ENCODE peak calls at places on chromosomes 2 and 18, in seven cellular contexts. Y, Q, G, T, Z, W and O are unnamed samples.

GRCh38 chr18:35355140-35355618 is 11.0 kb upstream of the ZNF24 start:
- DNase-seq in Y (peak), Q (peak), G (peak), T (peak), Z (peak), W (peak), O (peak)

GRCh38 chr18:46624127-46624526 is 32.9 kb downstream of the LOXHD1 start:
- DNase-seq in Y (no peak), Q (no peak), G (no peak), T (no peak), Z (no peak), W (no peak), O (peak)

GRCh38 chr2:202555354-202555753 is 79.4 kb upstream of the FAM117B start:
- DNase-seq in Y (no peak), Q (no peak), G (no peak), T (peak), Z (no peak), W (no peak), O (peak)

GRCh38 chr18:74148543-74149070 is 284 bp downstream of the TIMM21 start:
- DNase-seq in Y (no peak), Q (no peak), G (no peak), T (no peak), Z (no peak), W (no peak), O (no peak)

GRCh38 chr2:216081487-216082387 is at the start of the genes PECR and TMEM169:
- DNase-seq in Y (peak), Q (peak), G (peak), T (peak), Z (peak), W (peak), O (peak)

GRCh38 chr18:47387864-47388263 is 136.4 kb upstream of the SKOR2 start:
- DNase-seq in Y (no peak), Q (no peak), G (no peak), T (no peak), Z (no peak), W (no peak), O (no peak)

GRCh38 chr2:100655936-100656534 is 93.2 kb downstream of the PDCL3 start:
- DNase-seq in Y (no peak), Q (no peak), G (no peak), T (no peak), Z (no peak), W (no peak), O (no peak)

GRCh38 chr18:62386616-62387015 is 61.5 kb downstream of the TNFRSF11A start:
- DNase-seq in Y (no peak), Q (no peak), G (no peak), T (no peak), Z (no peak), W (no peak), O (no peak)

GRCh38 chr2:236546561-236546961 is 23.1 kb upstream of the ACKR3 start:
- DNase-seq in Y (peak), Q (no peak), G (no peak), T (no peak), Z (no peak), W (no peak), O (peak)

GRCh38 chr2:197929008-197929885 is 124.9 kb downstream of the PLCL1 start:
- DNase-seq in Y (no peak), Q (no peak), G (no peak), T (no peak), Z (no peak), W (no peak), O (no peak)

GRCh38 chr2:21404827-21405625 is 281.3 kb downstream of the TDRD15 start:
- DNase-seq in Y (no peak), Q (no peak), G (no peak), T (no peak), Z (no peak), W (no peak), O (no peak)

GRCh38 chr18:23067236-23067635 is 68.0 kb upstream of the CABLES1 start:
- DNase-seq in Y (peak), Q (no peak), G (no peak), T (peak), Z (no peak), W (peak), O (peak)

GRCh38 chr2:55421326-55421725 is 1.7 kb upstream of the CCDC88A start:
- DNase-seq in Y (no peak), Q (no peak), G (no peak), T (no peak), Z (no peak), W (no peak), O (no peak)

GRCh38 chr2:46855805-46856204 is 59.8 kb downstream of the MCFD2 start:
- DNase-seq in Y (no peak), Q (no peak), G (no peak), T (no peak), Z (no peak), W (no peak), O (no peak)

GRCh38 chr2:225668606-225669266 is 269.2 kb downstream of the NYAP2 start:
- DNase-seq in Y (peak), Q (peak), G (no peak), T (peak), Z (no peak), W (no peak), O (peak)

GRCh38 chr2:181240844-181241243 is 216.3 kb upstream of the ITGA4 start:
- DNase-seq in Y (no peak), Q (no peak), G (no peak), T (no peak), Z (no peak), W (no peak), O (no peak)

GRCh38 chr2:189849550-189849949 is 65.3 kb downstream of the PMS1 start:
- DNase-seq in Y (no peak), Q (no peak), G (no peak), T (no peak), Z (no peak), W (no peak), O (no peak)

GRCh38 chr2:50787636-50788035 is 244.3 kb downstream of the NRXN1 start:
- DNase-seq in Y (no peak), Q (no peak), G (no peak), T (no peak), Z (no peak), W (no peak), O (no peak)

GRCh38 chr2:47160207-47160606 is 5.1 kb upstream of the STPG4 start:
- DNase-seq in Y (no peak), Q (no peak), G (no peak), T (no peak), Z (no peak), W (no peak), O (no peak)

GRCh38 chr18:62324355-62324828 is 718 bp upstream of the TNFRSF11A start:
- DNase-seq in Y (peak), Q (no peak), G (no peak), T (no peak), Z (no peak), W (no peak), O (no peak)

GRCh38 chr2:30293303-30293912 is 62.1 kb downstream of the LBH start:
- DNase-seq in Y (peak), Q (peak), G (no peak), T (peak), Z (no peak), W (no peak), O (peak)

GRCh38 chr2:88350641-88351601 is 101.6 kb downstream of the FOXI3 start:
- DNase-seq in Y (peak), Q (peak), G (peak), T (peak), Z (peak), W (peak), O (peak)

GRCh38 chr2:134900151-134900550 is 18.5 kb upstream of the CCNT2 start:
- DNase-seq in Y (no peak), Q (no peak), G (no peak), T (peak), Z (no peak), W (no peak), O (no peak)

GRCh38 chr2:197090713-197091367 is 164.3 kb upstream of the PGAP1 start:
- DNase-seq in Y (no peak), Q (no peak), G (no peak), T (no peak), Z (no peak), W (no peak), O (no peak)

GRCh38 chr2:55839182-55839819 is 84.3 kb downstream of the EFEMP1 start:
- DNase-seq in Y (no peak), Q (no peak), G (no peak), T (peak), Z (no peak), W (peak), O (no peak)

GRCh38 chr2:136255648-136256461 is 137.9 kb upstream of the CXCR4 start:
- DNase-seq in Y (peak), Q (no peak), G (no peak), T (no peak), Z (no peak), W (no peak), O (no peak)

DNA sequence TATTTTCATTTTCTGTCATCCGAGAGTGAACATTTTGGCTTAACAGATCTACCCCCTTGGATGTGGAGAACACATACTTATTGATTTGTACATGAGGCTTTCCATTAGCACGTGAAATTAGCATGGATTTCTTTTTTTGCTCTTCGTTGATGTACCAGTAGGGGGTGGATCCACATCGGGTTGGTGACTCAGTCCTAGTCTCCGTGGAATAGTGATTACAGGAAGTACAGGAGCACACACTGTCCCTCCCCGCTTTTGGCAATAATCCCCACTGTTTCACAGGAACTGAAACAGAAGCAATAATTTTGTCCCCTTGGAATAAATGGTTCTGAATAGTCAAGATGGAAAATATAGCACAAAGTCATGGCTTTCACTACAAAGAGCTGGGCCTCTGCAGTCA is 229.0 kb downstream of the GALR1 start:
- DNase-seq in Y (no peak), Q (no peak), G (no peak), T (no peak), Z (peak), W (no peak), O (no peak)
- TF ChIP-seq CTCF in Y (no peak), Q (peak), G (no peak), T (no peak), Z (peak), W (no peak), O (no peak)

GRCh38 chr18:13811993-13812392 is 12.0 kb upstream of the MC5R start:
- DNase-seq in Y (no peak), Q (no peak), G (no peak), T (no peak), Z (no peak), W (no peak), O (no peak)
- TF ChIP-seq CTCF in Y (no peak), Q (peak), G (no peak), T (no peak), Z (no peak), W (no peak), O (no peak)

GRCh38 chr2:185215497-185215896 is 523.1 kb upstream of the FSIP2 start:
- DNase-seq in Y (no peak), Q (no peak), G (no peak), T (no peak), Z (no peak), W (no peak), O (no peak)
- TF ChIP-seq CTCF in Y (no peak), Q (no peak), G (no peak), T (no peak), Z (no peak), W (no peak), O (no peak)

GRCh38 chr18:9792565-9793226 is 84.6 kb downstream of the RAB31 start:
- DNase-seq in Y (peak), Q (no peak), G (peak), T (no peak), Z (no peak), W (no peak), O (peak)
- TF ChIP-seq CTCF in Y (peak), Q (peak), G (peak), T (peak), Z (peak), W (no peak), O (peak)

DNA sequence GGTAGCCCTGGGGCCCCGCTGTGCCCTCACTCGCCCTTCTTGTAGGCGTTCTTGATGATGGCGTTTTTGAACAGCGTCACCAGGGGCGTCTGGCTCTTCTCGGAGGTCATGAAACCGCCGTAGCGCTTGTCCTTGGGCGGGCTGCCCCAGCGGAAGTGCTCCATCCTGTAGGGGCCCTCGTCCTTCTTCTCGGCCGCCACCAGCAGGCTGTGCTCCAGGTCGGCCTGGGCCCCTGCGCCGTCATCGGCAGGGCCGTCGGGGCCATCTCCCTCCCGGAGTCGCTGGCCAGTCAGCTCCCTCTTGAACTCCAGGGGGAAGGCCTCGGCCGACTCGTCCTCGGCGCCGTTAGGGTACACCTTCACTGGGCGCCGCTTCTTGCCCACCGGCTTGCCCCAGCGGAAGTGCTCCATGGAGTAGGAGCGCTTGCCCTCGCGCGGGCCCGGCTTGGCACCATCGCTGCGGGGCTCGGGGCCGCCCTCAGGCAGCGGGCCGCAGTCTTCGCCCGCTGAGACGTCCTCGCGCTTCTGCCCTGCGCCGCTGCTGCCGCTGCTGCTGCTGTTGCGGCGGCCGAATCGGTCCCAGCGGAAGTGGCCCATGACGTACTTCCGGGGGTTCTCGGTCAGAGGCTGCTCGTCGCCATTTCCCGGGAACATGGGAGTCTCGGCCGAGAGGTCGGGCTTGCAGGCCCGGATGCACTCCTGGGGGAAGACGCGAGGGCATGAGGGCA is 7.2 kb downstream of the POMC start:
- DNase-seq in Y (peak), Q (no peak), G (peak), T (peak), Z (peak), W (peak), O (peak)
- TF ChIP-seq CTCF in Y (no peak), Q (no peak), G (no peak), T (no peak), Z (no peak), W (no peak), O (no peak)

GRCh38 chr2:95276888-95277245 is 2.6 kb downstream of the PROM2 start:
- DNase-seq in Y (no peak), Q (no peak), G (no peak), T (no peak), Z (no peak), W (no peak), O (no peak)

GRCh38 chr2:95278051-95278471 is 3.8 kb downstream of the PROM2 start:
- DNase-seq in Y (no peak), Q (peak), G (peak), T (peak), Z (peak), W (no peak), O (no peak)

GRCh38 chr2:95276244-95276887 is 2.1 kb downstream of the PROM2 start:
- DNase-seq in Y (no peak), Q (no peak), G (peak), T (no peak), Z (no peak), W (no peak), O (no peak)

GRCh38 chr2:95278637-95279225 is 4.5 kb downstream of the PROM2 start:
- DNase-seq in Y (no peak), Q (no peak), G (peak), T (no peak), Z (peak), W (no peak), O (no peak)

GRCh38 chr2:95277246-95277906 is 3.1 kb downstream of the PROM2 start:
- DNase-seq in Y (no peak), Q (peak), G (peak), T (no peak), Z (peak), W (peak), O (no peak)
- TF ChIP-seq CTCF in Y (no peak), Q (peak), G (peak), T (no peak), Z (no peak), W (no peak), O (no peak)

GRCh38 chr2:10161206-10161931 is 38.8 kb downstream of the RRM2 start:
- DNase-seq in Y (no peak), Q (no peak), G (peak), T (no peak), Z (no peak), W (no peak), O (no peak)

GRCh38 chr2:10163498-10164486 is 41.3 kb downstream of the RRM2 start:
- DNase-seq in Y (peak), Q (no peak), G (no peak), T (no peak), Z (no peak), W (no peak), O (no peak)

GRCh38 chr2:10161961-10162441 is 39.5 kb downstream of the RRM2 start:
- DNase-seq in Y (no peak), Q (no peak), G (no peak), T (no peak), Z (no peak), W (no peak), O (no peak)

GRCh38 chr2:10164611-10165010 is 42.1 kb downstream of the RRM2 start:
- DNase-seq in Y (no peak), Q (no peak), G (no peak), T (no peak), Z (no peak), W (no peak), O (no peak)

GRCh38 chr2:10162586-10163497 is 40.3 kb downstream of the RRM2 start:
- DNase-seq in Y (no peak), Q (no peak), G (no peak), T (no peak), Z (no peak), W (no peak), O (no peak)
- TF ChIP-seq CTCF in Y (no peak), Q (no peak), G (no peak), T (no peak), Z (peak), W (no peak), O (no peak)

DNA sequence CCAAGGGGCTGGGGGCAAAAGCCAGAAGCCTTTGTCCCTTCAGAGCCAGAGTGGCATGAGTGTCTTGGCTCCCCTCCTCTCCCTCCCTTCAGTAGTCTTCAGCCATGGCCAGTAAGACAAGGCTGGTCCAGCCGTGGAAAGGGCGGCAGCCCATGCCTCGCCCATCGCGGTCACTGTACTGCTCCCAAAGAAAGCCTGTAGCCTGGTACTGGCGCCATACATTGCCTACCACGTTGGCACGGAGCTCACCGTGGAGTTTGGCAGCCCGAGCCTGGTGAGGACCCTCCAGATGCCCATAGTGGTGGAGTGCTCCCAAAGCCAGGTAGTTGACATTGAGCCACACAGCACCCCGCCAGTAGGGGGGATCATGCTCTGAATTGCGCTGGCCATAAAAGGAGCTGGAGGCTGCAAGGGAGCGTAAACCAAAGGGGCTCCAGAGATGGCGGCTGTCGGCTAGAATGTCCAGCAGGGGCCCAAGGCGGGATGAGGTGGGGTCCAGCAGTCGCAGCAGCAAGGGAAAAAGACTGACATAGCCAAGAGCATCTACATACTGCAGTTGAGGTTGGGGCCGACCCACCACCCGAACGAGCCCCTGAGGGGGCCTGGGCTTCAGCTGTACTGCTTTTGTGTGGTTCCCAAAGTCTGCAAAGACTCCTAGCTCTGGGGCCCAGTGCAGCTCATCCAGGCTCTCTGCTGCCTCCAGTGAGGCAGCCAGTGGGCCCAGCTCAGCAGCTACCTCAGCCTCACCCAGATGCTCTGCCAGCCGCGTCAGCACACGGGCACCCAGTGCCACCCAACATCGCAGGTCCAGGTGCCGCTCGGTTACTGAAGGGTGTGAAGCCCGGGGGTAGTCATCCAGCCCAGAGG is 3.2 kb downstream of the WBP1 start:
- DNase-seq in Y (no peak), Q (no peak), G (no peak), T (no peak), Z (no peak), W (no peak), O (peak)
- TF ChIP-seq CTCF in Y (no peak), Q (peak), G (no peak), T (no peak), Z (no peak), W (no peak), O (peak)

DNA sequence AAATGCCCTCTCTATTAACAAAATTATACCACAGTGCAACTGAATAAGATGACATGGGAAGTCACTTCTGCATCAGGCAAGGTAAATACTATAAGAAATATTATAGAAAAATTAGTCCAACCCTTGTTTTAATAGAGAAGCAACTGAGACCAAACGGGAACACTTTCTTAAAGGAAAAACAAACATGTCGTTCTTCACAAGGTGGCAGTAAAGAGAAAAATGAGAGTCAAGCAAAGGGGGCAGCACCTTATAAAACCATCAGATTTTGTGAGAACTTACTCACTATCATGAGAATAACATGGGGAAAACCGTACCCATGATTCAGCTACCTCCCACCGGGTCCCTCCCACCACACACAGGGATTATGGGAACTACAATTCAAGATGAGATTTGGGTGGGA is 481.7 kb upstream of the CRIM1 start:
- DNase-seq in Y (no peak), Q (no peak), G (no peak), T (no peak), Z (no peak), W (no peak), O (no peak)
- TF ChIP-seq CTCF in Y (no peak), Q (no peak), G (no peak), T (no peak), Z (no peak), W (no peak), O (no peak)